ENCODE peak calls at places on chromosomes 1 and 21, in ten cellular contexts. One of them, this sample, is unnamed.

GRCh38 chr1:79614762-79615161 is 608.2 kb upstream of the ADGRL4 start:
- DNase-seq in HepG2: no peak
- DNase-seq in esophagus muscularis mucosa: no peak
- DNase-seq in K562: no peak
- DNase-seq in transverse colon: no peak
- DNase-seq in suprapubic skin: no peak
- DNase-seq in stomach: no peak
- DNase-seq in breast epithelium: no peak
- DNase-seq in spleen: no peak
- DNase-seq in H1: no peak
- DNase-seq in this sample: no peak

GRCh38 chr1:198605880-198606458 is 32.9 kb upstream of the PTPRC start:
- DNase-seq in suprapubic skin: no peak
- DNase-seq in transverse colon: no peak
- DNase-seq in H1: no peak
- DNase-seq in esophagus muscularis mucosa: no peak
- DNase-seq in stomach: no peak
- DNase-seq in breast epithelium: no peak
- DNase-seq in spleen: no peak
- DNase-seq in K562: no peak
- DNase-seq in HepG2: no peak
- DNase-seq in this sample: no peak

GRCh38 chr1:81869286-81869685 is 68.6 kb downstream of the ADGRL2 start:
- DNase-seq in transverse colon: no peak
- DNase-seq in breast epithelium: no peak
- DNase-seq in spleen: no peak
- DNase-seq in HepG2: no peak
- DNase-seq in suprapubic skin: no peak
- DNase-seq in H1: no peak
- DNase-seq in stomach: no peak
- DNase-seq in K562: no peak
- DNase-seq in esophagus muscularis mucosa: no peak
- DNase-seq in this sample: no peak

GRCh38 chr1:41366428-41367101 is 5.3 kb downstream of the FOXO6 start:
- DNase-seq in esophagus muscularis mucosa: no peak
- DNase-seq in spleen: peak; percentile 68
- DNase-seq in transverse colon: no peak
- DNase-seq in HepG2: no peak
- DNase-seq in suprapubic skin: no peak
- DNase-seq in breast epithelium: no peak
- DNase-seq in H1: peak; percentile 71
- DNase-seq in stomach: peak; percentile 42
- DNase-seq in K562: no peak
- DNase-seq in this sample: no peak

GRCh38 chr1:206691604-206692003 is 6.9 kb downstream of the MAPKAPK2 start:
- DNase-seq in K562: peak; percentile 55
- DNase-seq in esophagus muscularis mucosa: no peak
- DNase-seq in suprapubic skin: no peak
- DNase-seq in stomach: peak; percentile 50
- DNase-seq in H1: no peak
- DNase-seq in HepG2: peak; percentile 59
- DNase-seq in transverse colon: no peak
- DNase-seq in spleen: no peak
- DNase-seq in breast epithelium: no peak
- DNase-seq in this sample: no peak

GRCh38 chr1:231827337-231828105 is 200.9 kb downstream of the DISC1 start:
- DNase-seq in transverse colon: no peak
- DNase-seq in K562: no peak
- DNase-seq in spleen: no peak
- DNase-seq in H1: no peak
- DNase-seq in HepG2: peak; percentile 13
- DNase-seq in breast epithelium: no peak
- DNase-seq in esophagus muscularis mucosa: no peak
- DNase-seq in suprapubic skin: no peak
- DNase-seq in stomach: no peak
- DNase-seq in this sample: no peak

GRCh38 chr21:28714795-28715464 is 277.7 kb downstream of the LTN1 start:
- DNase-seq in K562: no peak
- DNase-seq in esophagus muscularis mucosa: no peak
- DNase-seq in H1: no peak
- DNase-seq in breast epithelium: no peak
- DNase-seq in HepG2: no peak
- DNase-seq in suprapubic skin: no peak
- DNase-seq in transverse colon: no peak
- DNase-seq in spleen: no peak
- DNase-seq in stomach: no peak
- DNase-seq in this sample: no peak

GRCh38 chr1:185315364-185316108 is 1.5 kb downstream of the IVNS1ABP start:
- DNase-seq in transverse colon: peak; percentile 33
- DNase-seq in spleen: no peak
- DNase-seq in stomach: peak; percentile 78
- DNase-seq in suprapubic skin: no peak
- DNase-seq in esophagus muscularis mucosa: no peak
- DNase-seq in K562: peak; percentile 38
- DNase-seq in breast epithelium: no peak
- DNase-seq in H1: no peak
- DNase-seq in HepG2: peak; percentile 51
- DNase-seq in this sample: no peak

GRCh38 chr1:222716393-222716792 is 4.0 kb downstream of the BROX start:
- DNase-seq in K562: no peak
- DNase-seq in breast epithelium: no peak
- DNase-seq in suprapubic skin: no peak
- DNase-seq in transverse colon: no peak
- DNase-seq in stomach: no peak
- DNase-seq in HepG2: no peak
- DNase-seq in esophagus muscularis mucosa: no peak
- DNase-seq in spleen: no peak
- DNase-seq in H1: no peak
- DNase-seq in this sample: no peak

GRCh38 chr1:3219005-3219724 is 150.2 kb downstream of the PRDM16 start:
- DNase-seq in H1: no peak
- DNase-seq in breast epithelium: peak; percentile 64
- DNase-seq in esophagus muscularis mucosa: no peak
- DNase-seq in spleen: no peak
- DNase-seq in transverse colon: peak; percentile 36
- DNase-seq in K562: no peak
- DNase-seq in suprapubic skin: no peak
- DNase-seq in stomach: peak; percentile 91
- DNase-seq in HepG2: peak; percentile 89
- DNase-seq in this sample: no peak

GRCh38 chr21:31520506-31521163 is 138.9 kb upstream of the SOD1 start:
- DNase-seq in spleen: no peak
- DNase-seq in K562: no peak
- DNase-seq in esophagus muscularis mucosa: no peak
- DNase-seq in suprapubic skin: no peak
- DNase-seq in H1: no peak
- DNase-seq in transverse colon: no peak
- DNase-seq in breast epithelium: no peak
- DNase-seq in HepG2: no peak
- DNase-seq in stomach: no peak
- DNase-seq in this sample: no peak

GRCh38 chr21:28704746-28705145 is 287.9 kb downstream of the LTN1 start:
- DNase-seq in HepG2: no peak
- DNase-seq in spleen: no peak
- DNase-seq in esophagus muscularis mucosa: no peak
- DNase-seq in suprapubic skin: no peak
- DNase-seq in breast epithelium: peak; percentile 20
- DNase-seq in transverse colon: no peak
- DNase-seq in H1: no peak
- DNase-seq in stomach: no peak
- DNase-seq in K562: no peak
- DNase-seq in this sample: no peak

GRCh38 chr1:22508991-22509390 is 54.3 kb upstream of the EPHA8 start:
- DNase-seq in breast epithelium: no peak
- DNase-seq in esophagus muscularis mucosa: no peak
- DNase-seq in stomach: no peak
- DNase-seq in suprapubic skin: no peak
- DNase-seq in H1: no peak
- DNase-seq in K562: no peak
- DNase-seq in HepG2: no peak
- DNase-seq in spleen: no peak
- DNase-seq in transverse colon: peak; percentile 26
- DNase-seq in this sample: no peak

GRCh38 chr1:115495603-115496002 is 146.2 kb upstream of the VANGL1 start:
- DNase-seq in suprapubic skin: no peak
- DNase-seq in breast epithelium: no peak
- DNase-seq in H1: peak; percentile 13
- DNase-seq in spleen: no peak
- DNase-seq in stomach: no peak
- DNase-seq in transverse colon: no peak
- DNase-seq in K562: no peak
- DNase-seq in esophagus muscularis mucosa: no peak
- DNase-seq in HepG2: no peak
- DNase-seq in this sample: no peak

GRCh38 chr1:21291184-21291583 is 921 bp upstream of the ECE1 start:
- DNase-seq in esophagus muscularis mucosa: no peak
- DNase-seq in breast epithelium: no peak
- DNase-seq in H1: no peak
- DNase-seq in transverse colon: no peak
- DNase-seq in stomach: no peak
- DNase-seq in HepG2: no peak
- DNase-seq in spleen: no peak
- DNase-seq in K562: no peak
- DNase-seq in suprapubic skin: no peak
- DNase-seq in this sample: no peak

GRCh38 chr1:21290546-21290944 is 282 bp upstream of the ECE1 start:
- DNase-seq in suprapubic skin: no peak
- DNase-seq in H1: no peak
- DNase-seq in spleen: no peak
- DNase-seq in stomach: no peak
- DNase-seq in HepG2: no peak
- DNase-seq in esophagus muscularis mucosa: no peak
- DNase-seq in transverse colon: no peak
- DNase-seq in breast epithelium: no peak
- DNase-seq in K562: no peak
- DNase-seq in this sample: no peak

GRCh38 chr1:21287905-21288514 is 2.3 kb downstream of the ECE1 start:
- DNase-seq in HepG2: no peak
- DNase-seq in spleen: no peak
- DNase-seq in H1: no peak
- DNase-seq in transverse colon: no peak
- DNase-seq in breast epithelium: no peak
- DNase-seq in suprapubic skin: no peak
- DNase-seq in stomach: no peak
- DNase-seq in esophagus muscularis mucosa: no peak
- DNase-seq in K562: no peak
- DNase-seq in this sample: no peak

GRCh38 chr1:21289127-21289526 is 1.1 kb downstream of the ECE1 start:
- DNase-seq in stomach: no peak
- DNase-seq in K562: no peak
- DNase-seq in H1: no peak
- DNase-seq in transverse colon: no peak
- DNase-seq in breast epithelium: no peak
- DNase-seq in suprapubic skin: no peak
- DNase-seq in esophagus muscularis mucosa: no peak
- DNase-seq in spleen: no peak
- DNase-seq in HepG2: no peak
- DNase-seq in this sample: no peak

GRCh38 chr1:21289700-21290545 is at the start of gene ECE1:
- DNase-seq in H1: peak; percentile 80
- DNase-seq in spleen: peak; percentile 95
- DNase-seq in transverse colon: peak; percentile 69
- DNase-seq in breast epithelium: no peak
- DNase-seq in suprapubic skin: no peak
- DNase-seq in esophagus muscularis mucosa: no peak
- DNase-seq in HepG2: no peak
- DNase-seq in K562: no peak
- DNase-seq in stomach: peak; percentile 60
- DNase-seq in this sample: no peak
- TF ChIP-seq POLR2A in H1: no peak
- TF ChIP-seq POLR2A in spleen: no peak
- TF ChIP-seq POLR2A in transverse colon: peak; percentile 19
- TF ChIP-seq POLR2A in breast epithelium: no peak
- TF ChIP-seq POLR2A in suprapubic skin: no peak
- TF ChIP-seq POLR2A in esophagus muscularis mucosa: no peak
- TF ChIP-seq POLR2A in HepG2: peak; percentile 62
- TF ChIP-seq POLR2A in K562: no peak
- TF ChIP-seq POLR2A in stomach: no peak
- TF ChIP-seq POLR2A in this sample: no peak

DNA sequence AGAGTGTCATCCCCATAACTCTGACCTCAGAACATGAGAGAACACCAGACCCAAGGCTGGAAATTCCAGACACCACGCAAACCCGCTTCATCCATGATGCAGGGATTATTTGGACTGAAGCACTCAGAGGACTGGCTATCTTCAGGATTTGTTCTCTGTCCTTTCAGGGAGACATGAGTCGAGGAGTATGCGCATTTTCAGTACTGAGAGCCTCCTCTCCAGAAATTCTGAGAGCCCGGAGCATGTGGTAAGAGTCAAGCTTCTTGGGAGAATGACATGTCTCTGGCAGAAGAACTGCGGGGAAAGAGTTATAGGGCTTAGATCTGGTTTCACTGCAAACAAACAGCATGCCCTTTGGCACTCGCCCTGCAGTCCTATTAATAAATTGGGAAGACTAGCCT is 6.9 kb downstream of the LAX1 start:
- DNase-seq in esophagus muscularis mucosa: no peak
- DNase-seq in breast epithelium: no peak
- DNase-seq in transverse colon: no peak
- DNase-seq in stomach: no peak
- DNase-seq in K562: no peak
- DNase-seq in H1: no peak
- DNase-seq in spleen: no peak
- DNase-seq in HepG2: no peak
- DNase-seq in suprapubic skin: no peak
- DNase-seq in this sample: no peak
- TF ChIP-seq POLR2AphosphoS5 in esophagus muscularis mucosa: no peak
- TF ChIP-seq POLR2AphosphoS5 in breast epithelium: no peak
- TF ChIP-seq POLR2AphosphoS5 in transverse colon: no peak
- TF ChIP-seq POLR2AphosphoS5 in stomach: no peak
- TF ChIP-seq POLR2AphosphoS5 in K562: no peak
- TF ChIP-seq POLR2AphosphoS5 in H1: no peak
- TF ChIP-seq POLR2AphosphoS5 in spleen: no peak
- TF ChIP-seq POLR2AphosphoS5 in HepG2: no peak
- TF ChIP-seq POLR2AphosphoS5 in suprapubic skin: no peak
- TF ChIP-seq POLR2AphosphoS5 in this sample: peak; percentile 43

GRCh38 chr1:18820791-18821641 is 38.4 kb downstream of the TAS1R2 start:
- DNase-seq in stomach: peak; percentile 82
- DNase-seq in transverse colon: peak; percentile 68
- DNase-seq in breast epithelium: peak; percentile 50
- DNase-seq in HepG2: peak; percentile 49
- DNase-seq in suprapubic skin: no peak
- DNase-seq in H1: peak; percentile 97
- DNase-seq in esophagus muscularis mucosa: peak; percentile 94
- DNase-seq in spleen: peak; percentile 81
- DNase-seq in K562: peak; percentile 82
- DNase-seq in this sample: no peak
- TF ChIP-seq CTCF in stomach: peak; percentile 85
- TF ChIP-seq CTCF in transverse colon: peak; percentile 86
- TF ChIP-seq CTCF in breast epithelium: peak; percentile 17
- TF ChIP-seq CTCF in HepG2: peak; percentile 96
- TF ChIP-seq CTCF in suprapubic skin: peak; percentile 86
- TF ChIP-seq CTCF in H1: peak; percentile 93
- TF ChIP-seq CTCF in esophagus muscularis mucosa: peak; percentile 84
- TF ChIP-seq CTCF in spleen: peak; percentile 76
- TF ChIP-seq CTCF in K562: peak; percentile 96
- TF ChIP-seq CTCF in this sample: peak; percentile 62

DNA sequence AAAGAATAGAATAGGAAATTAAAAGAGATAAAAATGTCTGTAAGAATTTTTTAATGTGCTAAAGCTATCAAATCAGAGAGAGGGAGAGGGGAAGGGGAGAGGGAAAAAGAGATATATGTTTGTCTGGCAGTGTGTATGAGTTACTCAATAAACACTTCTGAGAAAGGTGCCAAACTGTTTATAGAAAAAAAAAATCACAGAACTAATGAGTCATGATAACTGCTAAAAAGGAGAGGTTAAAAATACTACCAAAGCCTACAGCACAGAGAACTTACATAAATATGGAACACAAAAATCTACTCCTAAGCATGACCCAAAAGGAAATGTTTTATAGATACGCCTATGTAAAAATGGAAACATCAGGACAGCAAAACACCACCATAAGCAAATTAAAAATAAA is 45.4 kb downstream of the SELENOF start:
- DNase-seq in suprapubic skin: no peak
- DNase-seq in K562: no peak
- DNase-seq in stomach: no peak
- DNase-seq in H1: no peak
- DNase-seq in esophagus muscularis mucosa: no peak
- DNase-seq in HepG2: no peak
- DNase-seq in spleen: no peak
- DNase-seq in transverse colon: no peak
- DNase-seq in breast epithelium: no peak
- DNase-seq in this sample: no peak
- TF ChIP-seq POLR2A in suprapubic skin: no peak
- TF ChIP-seq POLR2A in K562: no peak
- TF ChIP-seq POLR2A in stomach: no peak
- TF ChIP-seq POLR2A in H1: no peak
- TF ChIP-seq POLR2A in esophagus muscularis mucosa: no peak
- TF ChIP-seq POLR2A in HepG2: no peak
- TF ChIP-seq POLR2A in spleen: no peak
- TF ChIP-seq POLR2A in transverse colon: no peak
- TF ChIP-seq POLR2A in breast epithelium: no peak
- TF ChIP-seq POLR2A in this sample: no peak